ENCODE peak calls at places on chromosomes 1 and 21, in four cellular contexts. I is WTC11, M is HepG2, O is GM12878. G is an unnamed sample.

GRCh38 chr1:89799495-89799894 is 21.3 kb upstream of the LRRC8D start:
- DNase-seq in M (no peak), O (no peak), I (no peak), G (no peak)

GRCh38 chr21:42169758-42170157 is 49.2 kb upstream of the ABCG1 start:
- DNase-seq in M (no peak), O (no peak), I (no peak), G (no peak)

GRCh38 chr1:53396563-53397268 is 62.5 kb upstream of the DMRTB1 start:
- DNase-seq in I (no peak), O (no peak), M (no peak), G (no peak)

GRCh38 chr1:18716112-18716784 is 85.6 kb downstream of the PAX7 start:
- DNase-seq in I (no peak), M (no peak), O (no peak), G (peak; percentile 48)

GRCh38 chr1:7333576-7333975 is 437.5 kb upstream of the VAMP3 start:
- DNase-seq in I (no peak), O (no peak), M (no peak), G (no peak)

GRCh38 chr1:154442006-154442740 is 37.0 kb downstream of the IL6R start:
- DNase-seq in I (peak; percentile 56), M (no peak), O (no peak), G (peak; percentile 60)

GRCh38 chr1:91513160-91513559 is 12.5 kb downstream of the CDC7 start:
- DNase-seq in I (no peak), O (no peak), M (no peak), G (no peak)

GRCh38 chr1:8202182-8202905 is 115.6 kb upstream of the SLC45A1 start:
- DNase-seq in I (no peak), M (peak; percentile 78), O (no peak), G (peak; percentile 51)

GRCh38 chr1:154864189-154864985 is 5.7 kb downstream of the KCNN3 start:
- DNase-seq in O (no peak), I (no peak), M (no peak), G (no peak)

GRCh38 chr1:33250724-33251123 is 5.6 kb upstream of the ZNF362 start:
- DNase-seq in O (no peak), I (no peak), M (no peak), G (no peak)

GRCh38 chr1:165644064-165644735 is 13.2 kb downstream of the MGST3 start:
- DNase-seq in O (no peak), I (no peak), M (no peak), G (no peak)

GRCh38 chr1:241229711-241230110 is 127.3 kb downstream of the RGS7 start:
- DNase-seq in M (no peak), O (no peak), I (no peak), G (no peak)

GRCh38 chr1:54846716-54847284 is 40.2 kb downstream of the DHCR24 start:
- DNase-seq in M (no peak), O (no peak), I (no peak), G (no peak)

GRCh38 chr21:42537106-42537742 is 23.6 kb downstream of the SLC37A1 start:
- DNase-seq in O (no peak), I (peak; percentile 2), M (no peak), G (peak; percentile 48)

GRCh38 chr1:37999434-38000232 is 5.7 kb downstream of the FHL3 start:
- DNase-seq in M (peak; percentile 75), I (no peak), O (no peak), G (peak; percentile 92)

GRCh38 chr1:210292276-210292851 is 36.3 kb upstream of the HHAT start:
- DNase-seq in O (no peak), M (no peak), I (peak; percentile 84), G (peak; percentile 4)

GRCh38 chr1:227314014-227314848 is 4.1 kb downstream of the CDC42BPA start:
- DNase-seq in M (no peak), O (no peak), I (no peak), G (no peak)

GRCh38 chr1:172818841-172819527 is 160.1 kb downstream of the FASLG start:
- DNase-seq in I (no peak), M (no peak), O (peak; percentile 99), G (no peak)

GRCh38 chr1:67376381-67376780 is 53.8 kb downstream of the SERBP1 start:
- DNase-seq in O (no peak), M (no peak), I (no peak), G (no peak)

GRCh38 chr1:26049531-26050254 is 3.8 kb upstream of the SLC30A2 start:
- DNase-seq in I (no peak), O (no peak), M (no peak), G (peak; percentile 63)

GRCh38 chr1:230083746-230084407 is 16.8 kb downstream of the GALNT2 start:
- DNase-seq in M (no peak), O (no peak), I (no peak), G (no peak)

GRCh38 chr1:237851209-237851845 is 39.4 kb downstream of the ZP4 start:
- DNase-seq in M (peak; percentile 2), O (no peak), I (peak; percentile 81), G (peak; percentile 10)

GRCh38 chr1:93178418-93178817 is 1.8 kb downstream of the TMED5 start:
- DNase-seq in O (no peak), I (no peak), M (peak; percentile 43), G (peak; percentile 12)

GRCh38 chr1:18883636-18884418 is 18.5 kb downstream of the ALDH4A1 start:
- DNase-seq in O (no peak), M (peak; percentile 51), I (peak; percentile 90), G (peak; percentile 82)

GRCh38 chr1:159015440-159015909 is 5.8 kb downstream of the IFI16 start:
- DNase-seq in M (no peak), O (peak; percentile 84), I (no peak), G (no peak)

GRCh38 chr1:28718601-28719331 is 18.0 kb upstream of the YTHDF2 start:
- DNase-seq in O (no peak), M (no peak), I (no peak), G (peak; percentile 63)
- TF ChIP-seq ETV6 in O (no peak), M (no peak), I (no peak), G (no peak)

DNA sequence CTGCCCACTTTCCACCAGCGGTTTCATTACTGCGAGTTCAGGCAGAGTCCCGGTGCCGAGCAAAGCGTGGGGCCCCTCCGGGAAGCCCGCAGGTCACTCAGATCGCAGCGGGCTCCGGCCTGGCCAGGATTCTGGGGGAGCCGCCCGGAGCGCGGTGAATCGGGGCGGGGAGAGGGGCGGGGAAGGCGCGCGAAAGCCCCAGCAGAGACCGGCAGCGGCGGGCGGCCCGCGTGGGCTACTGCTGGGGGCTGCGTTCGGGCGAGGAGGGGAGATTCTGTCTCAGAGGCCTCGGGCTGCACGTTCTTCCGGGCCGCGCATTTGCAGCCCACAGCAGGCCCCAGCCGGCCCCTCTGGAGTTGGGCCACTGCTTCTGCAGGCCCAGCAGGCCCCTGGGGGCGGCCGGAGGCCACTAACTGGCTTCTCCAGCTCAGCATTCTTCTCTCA is 64.7 kb downstream of the SCCPDH start:
- DNase-seq in M (no peak), O (no peak), I (peak; percentile 44), G (no peak)
- TF ChIP-seq ETV6 in M (no peak), O (no peak), I (no peak), G (no peak)

GRCh38 chr21:38938343-38938742 is 132.6 kb downstream of the ETS2 start:
- DNase-seq in O (no peak), I (no peak), M (no peak), G (no peak)
- TF ChIP-seq ETV6 in O (no peak), I (no peak), M (no peak), G (no peak)

DNA sequence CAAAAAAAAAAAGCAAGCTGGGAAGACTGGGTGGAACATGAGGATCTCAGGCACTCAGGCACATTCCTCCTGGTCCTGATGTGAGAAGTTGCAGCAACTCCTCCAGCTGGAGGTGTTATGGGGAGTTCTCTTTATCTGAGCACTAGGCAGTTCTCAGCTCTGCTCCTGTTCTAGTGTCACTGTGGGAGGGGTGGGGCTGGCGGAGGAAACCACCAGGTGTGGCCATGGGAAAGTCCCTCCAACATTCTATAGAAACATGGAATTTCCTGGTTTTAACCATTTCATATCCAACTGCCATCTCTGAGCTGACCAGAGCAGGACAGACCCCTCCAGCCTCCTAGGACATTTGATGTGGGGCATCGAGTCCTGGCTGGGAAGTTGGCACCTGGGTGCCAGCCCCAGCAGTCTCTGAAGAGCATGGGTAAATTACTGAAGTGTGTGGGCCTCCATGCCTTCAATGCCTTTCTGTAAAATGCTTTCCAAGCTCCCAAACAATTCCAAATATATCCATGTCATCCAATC is 804 bp upstream of the IKBKE start:
- DNase-seq in I (no peak), O (no peak), M (no peak), G (no peak)
- TF ChIP-seq ETV6 in I (no peak), O (no peak), M (no peak), G (no peak)

GRCh38 chr1:231937013-231937754 is 310.6 kb downstream of the DISC1 start:
- DNase-seq in M (peak; percentile 63), O (no peak), I (no peak), G (peak; percentile 8)
- TF ChIP-seq ETV6 in M (no peak), O (no peak), I (no peak), G (no peak)

GRCh38 chr1:31415658-31416057 is 2.6 kb downstream of the SERINC2 start:
- DNase-seq in M (no peak), I (no peak), O (no peak), G (no peak)
- TF ChIP-seq ETV6 in M (no peak), I (no peak), O (no peak), G (no peak)

GRCh38 chr1:178407662-178408061 is 89.1 kb downstream of the CLEC20A start:
- DNase-seq in O (no peak), I (no peak), M (no peak), G (no peak)
- TF ChIP-seq ETV6 in O (no peak), I (no peak), M (no peak), G (no peak)